ENCODE peak calls at places on chromosomes 5 and 9, in nine cellular contexts. One of them, this sample, is unnamed.
A peak's percentile ranks its signal among the peaks of the same experiment; 100 is the strongest.

GRCh38 chr5:17278931-17279330 is 61.5 kb downstream of the BASP1 start:
- DNase-seq in heart right ventricle: no peak
- DNase-seq in IMR-90: no peak
- DNase-seq in activated T-cell treated with anti-CD3 and anti-CD28 coated beads, Interleukin-2, amount 50 U/mL, for 24 hours: no peak
- DNase-seq in RKO: no peak
- DNase-seq in NCI-H774: no peak
- DNase-seq in GM03348: no peak
- DNase-seq in EL: no peak
- DNase-seq in GM04504: no peak
- DNase-seq in this sample: no peak

GRCh38 chr5:178115136-178115834 is 2.0 kb downstream of the N4BP3 start:
- DNase-seq in RKO: no peak
- DNase-seq in GM04504: no peak
- DNase-seq in IMR-90: no peak
- DNase-seq in heart right ventricle: no peak
- DNase-seq in GM03348: no peak
- DNase-seq in EL: no peak
- DNase-seq in activated T-cell treated with anti-CD3 and anti-CD28 coated beads, Interleukin-2, amount 50 U/mL, for 24 hours: peak; percentile 49
- DNase-seq in NCI-H774: no peak
- DNase-seq in this sample: no peak

GRCh38 chr5:171595801-171596231 is 176.4 kb downstream of the FGF18 start:
- DNase-seq in NCI-H774: no peak
- DNase-seq in GM03348: peak; percentile 36
- DNase-seq in activated T-cell treated with anti-CD3 and anti-CD28 coated beads, Interleukin-2, amount 50 U/mL, for 24 hours: no peak
- DNase-seq in heart right ventricle: no peak
- DNase-seq in RKO: peak; percentile 71
- DNase-seq in GM04504: no peak
- DNase-seq in EL: peak; percentile 87
- DNase-seq in IMR-90: peak; percentile 92
- DNase-seq in this sample: no peak

GRCh38 chr9:13688223-13688989 is 408.9 kb upstream of the MPDZ start:
- DNase-seq in heart right ventricle: no peak
- DNase-seq in EL: no peak
- DNase-seq in activated T-cell treated with anti-CD3 and anti-CD28 coated beads, Interleukin-2, amount 50 U/mL, for 24 hours: no peak
- DNase-seq in GM04504: no peak
- DNase-seq in GM03348: no peak
- DNase-seq in IMR-90: no peak
- DNase-seq in NCI-H774: no peak
- DNase-seq in RKO: no peak
- DNase-seq in this sample: peak; percentile 52

GRCh38 chr9:87433853-87434252 is 63.8 kb upstream of the DAPK1 start:
- DNase-seq in IMR-90: no peak
- DNase-seq in activated T-cell treated with anti-CD3 and anti-CD28 coated beads, Interleukin-2, amount 50 U/mL, for 24 hours: no peak
- DNase-seq in heart right ventricle: no peak
- DNase-seq in EL: no peak
- DNase-seq in NCI-H774: no peak
- DNase-seq in GM04504: no peak
- DNase-seq in RKO: no peak
- DNase-seq in GM03348: no peak
- DNase-seq in this sample: no peak

GRCh38 chr9:136621019-136621733 is 41.5 kb upstream of the EGFL7 start:
- DNase-seq in GM04504: no peak
- DNase-seq in RKO: no peak
- DNase-seq in NCI-H774: no peak
- DNase-seq in heart right ventricle: no peak
- DNase-seq in IMR-90: no peak
- DNase-seq in activated T-cell treated with anti-CD3 and anti-CD28 coated beads, Interleukin-2, amount 50 U/mL, for 24 hours: no peak
- DNase-seq in EL: no peak
- DNase-seq in GM03348: no peak
- DNase-seq in this sample: no peak

GRCh38 chr5:33321026-33321425 is 119.7 kb upstream of the TARS1 start:
- DNase-seq in IMR-90: peak; percentile 98
- DNase-seq in RKO: no peak
- DNase-seq in activated T-cell treated with anti-CD3 and anti-CD28 coated beads, Interleukin-2, amount 50 U/mL, for 24 hours: no peak
- DNase-seq in EL: peak; percentile 97
- DNase-seq in GM04504: peak; percentile 98
- DNase-seq in heart right ventricle: no peak
- DNase-seq in GM03348: peak; percentile 81
- DNase-seq in NCI-H774: no peak
- DNase-seq in this sample: no peak

GRCh38 chr9:87545858-87546257 is 48.2 kb downstream of the DAPK1 start:
- DNase-seq in GM04504: no peak
- DNase-seq in NCI-H774: no peak
- DNase-seq in activated T-cell treated with anti-CD3 and anti-CD28 coated beads, Interleukin-2, amount 50 U/mL, for 24 hours: no peak
- DNase-seq in GM03348: no peak
- DNase-seq in RKO: no peak
- DNase-seq in EL: peak; percentile 33
- DNase-seq in IMR-90: peak; percentile 2
- DNase-seq in heart right ventricle: no peak
- DNase-seq in this sample: no peak

GRCh38 chr5:65197899-65198776 is 283.6 kb downstream of the ADAMTS6 start:
- DNase-seq in IMR-90: no peak
- DNase-seq in EL: no peak
- DNase-seq in NCI-H774: no peak
- DNase-seq in heart right ventricle: no peak
- DNase-seq in activated T-cell treated with anti-CD3 and anti-CD28 coated beads, Interleukin-2, amount 50 U/mL, for 24 hours: no peak
- DNase-seq in RKO: no peak
- DNase-seq in GM04504: no peak
- DNase-seq in GM03348: no peak
- DNase-seq in this sample: no peak

GRCh38 chr5:122228728-122229392 is 83.2 kb upstream of the SNCAIP start:
- DNase-seq in GM04504: no peak
- DNase-seq in heart right ventricle: no peak
- DNase-seq in RKO: no peak
- DNase-seq in EL: no peak
- DNase-seq in IMR-90: no peak
- DNase-seq in NCI-H774: no peak
- DNase-seq in activated T-cell treated with anti-CD3 and anti-CD28 coated beads, Interleukin-2, amount 50 U/mL, for 24 hours: no peak
- DNase-seq in GM03348: no peak
- DNase-seq in this sample: no peak

GRCh38 chr9:17793713-17794622 is 215.1 kb downstream of the SH3GL2 start:
- DNase-seq in NCI-H774: no peak
- DNase-seq in activated T-cell treated with anti-CD3 and anti-CD28 coated beads, Interleukin-2, amount 50 U/mL, for 24 hours: no peak
- DNase-seq in IMR-90: no peak
- DNase-seq in GM04504: no peak
- DNase-seq in EL: peak; percentile 17
- DNase-seq in GM03348: peak; percentile 16
- DNase-seq in RKO: peak; percentile 71
- DNase-seq in heart right ventricle: no peak
- DNase-seq in this sample: no peak

GRCh38 chr9:72254881-72255545 is 105.8 kb downstream of the GDA start:
- DNase-seq in activated T-cell treated with anti-CD3 and anti-CD28 coated beads, Interleukin-2, amount 50 U/mL, for 24 hours: no peak
- DNase-seq in RKO: no peak
- DNase-seq in GM04504: no peak
- DNase-seq in heart right ventricle: no peak
- DNase-seq in EL: no peak
- DNase-seq in GM03348: no peak
- DNase-seq in NCI-H774: no peak
- DNase-seq in IMR-90: no peak
- DNase-seq in this sample: no peak

GRCh38 chr5:35436441-35437057 is 181.1 kb upstream of the SPEF2 start:
- DNase-seq in IMR-90: peak; percentile 22
- DNase-seq in NCI-H774: peak; percentile 72
- DNase-seq in RKO: peak; percentile 48
- DNase-seq in GM03348: peak; percentile 46
- DNase-seq in GM04504: peak; percentile 8
- DNase-seq in activated T-cell treated with anti-CD3 and anti-CD28 coated beads, Interleukin-2, amount 50 U/mL, for 24 hours: no peak
- DNase-seq in EL: peak; percentile 41
- DNase-seq in heart right ventricle: no peak
- DNase-seq in this sample: no peak

GRCh38 chr9:93681316-93682154 is 105.2 kb downstream of the PHF2 start:
- DNase-seq in GM04504: no peak
- DNase-seq in heart right ventricle: no peak
- DNase-seq in EL: no peak
- DNase-seq in activated T-cell treated with anti-CD3 and anti-CD28 coated beads, Interleukin-2, amount 50 U/mL, for 24 hours: peak; percentile 28
- DNase-seq in RKO: no peak
- DNase-seq in GM03348: no peak
- DNase-seq in NCI-H774: no peak
- DNase-seq in IMR-90: no peak
- DNase-seq in this sample: no peak

GRCh38 chr5:80481019-80481893 is 6.6 kb upstream of the FAM151B start:
- DNase-seq in activated T-cell treated with anti-CD3 and anti-CD28 coated beads, Interleukin-2, amount 50 U/mL, for 24 hours: no peak
- DNase-seq in GM03348: peak; percentile 70
- DNase-seq in GM04504: peak; percentile 30
- DNase-seq in RKO: peak; percentile 65
- DNase-seq in NCI-H774: peak; percentile 2
- DNase-seq in heart right ventricle: no peak
- DNase-seq in IMR-90: peak; percentile 60
- DNase-seq in EL: peak; percentile 62
- DNase-seq in this sample: no peak

GRCh38 chr9:4299006-4299795 is 667 bp downstream of the GLIS3 start:
- DNase-seq in GM03348: peak; percentile 67
- DNase-seq in EL: peak; percentile 66
- DNase-seq in IMR-90: peak; percentile 50
- DNase-seq in activated T-cell treated with anti-CD3 and anti-CD28 coated beads, Interleukin-2, amount 50 U/mL, for 24 hours: peak; percentile 67
- DNase-seq in GM04504: no peak
- DNase-seq in NCI-H774: no peak
- DNase-seq in heart right ventricle: peak; percentile 24
- DNase-seq in RKO: no peak
- DNase-seq in this sample: no peak

GRCh38 chr5:165242701-165243100 is 1737.3 kb downstream of the MAT2B start:
- DNase-seq in GM04504: no peak
- DNase-seq in IMR-90: no peak
- DNase-seq in activated T-cell treated with anti-CD3 and anti-CD28 coated beads, Interleukin-2, amount 50 U/mL, for 24 hours: no peak
- DNase-seq in GM03348: no peak
- DNase-seq in EL: no peak
- DNase-seq in RKO: no peak
- DNase-seq in heart right ventricle: no peak
- DNase-seq in NCI-H774: no peak
- DNase-seq in this sample: no peak

GRCh38 chr9:74499770-74500583 is 2.8 kb downstream of the RORB start:
- DNase-seq in NCI-H774: no peak
- DNase-seq in RKO: no peak
- DNase-seq in EL: no peak
- DNase-seq in GM04504: no peak
- DNase-seq in activated T-cell treated with anti-CD3 and anti-CD28 coated beads, Interleukin-2, amount 50 U/mL, for 24 hours: peak; percentile 30
- DNase-seq in GM03348: no peak
- DNase-seq in heart right ventricle: peak; percentile 4
- DNase-seq in IMR-90: no peak
- DNase-seq in this sample: no peak

GRCh38 chr5:29963956-29964355 is 1229.5 kb upstream of the CDH6 start:
- DNase-seq in GM04504: no peak
- DNase-seq in heart right ventricle: no peak
- DNase-seq in activated T-cell treated with anti-CD3 and anti-CD28 coated beads, Interleukin-2, amount 50 U/mL, for 24 hours: no peak
- DNase-seq in NCI-H774: no peak
- DNase-seq in EL: no peak
- DNase-seq in RKO: peak; percentile 20
- DNase-seq in IMR-90: no peak
- DNase-seq in GM03348: no peak
- DNase-seq in this sample: no peak

GRCh38 chr5:127343866-127344265 is 53.3 kb downstream of the MEGF10 start:
- DNase-seq in RKO: no peak
- DNase-seq in heart right ventricle: no peak
- DNase-seq in GM04504: no peak
- DNase-seq in activated T-cell treated with anti-CD3 and anti-CD28 coated beads, Interleukin-2, amount 50 U/mL, for 24 hours: no peak
- DNase-seq in IMR-90: no peak
- DNase-seq in EL: no peak
- DNase-seq in NCI-H774: no peak
- DNase-seq in GM03348: no peak
- DNase-seq in this sample: no peak

GRCh38 chr5:10320793-10321192 is 13.1 kb upstream of the CMBL start:
- DNase-seq in NCI-H774: no peak
- DNase-seq in GM04504: no peak
- DNase-seq in heart right ventricle: no peak
- DNase-seq in RKO: no peak
- DNase-seq in IMR-90: no peak
- DNase-seq in GM03348: no peak
- DNase-seq in activated T-cell treated with anti-CD3 and anti-CD28 coated beads, Interleukin-2, amount 50 U/mL, for 24 hours: no peak
- DNase-seq in EL: no peak
- DNase-seq in this sample: no peak

GRCh38 chr9:98081477-98082219 is 25.1 kb downstream of the NANS start:
- DNase-seq in RKO: peak; percentile 44
- DNase-seq in activated T-cell treated with anti-CD3 and anti-CD28 coated beads, Interleukin-2, amount 50 U/mL, for 24 hours: peak; percentile 48
- DNase-seq in heart right ventricle: no peak
- DNase-seq in NCI-H774: no peak
- DNase-seq in IMR-90: peak; percentile 50
- DNase-seq in EL: peak; percentile 75
- DNase-seq in GM03348: peak; percentile 54
- DNase-seq in GM04504: no peak
- DNase-seq in this sample: no peak

GRCh38 chr9:17760250-17760649 is 181.4 kb downstream of the SH3GL2 start:
- DNase-seq in activated T-cell treated with anti-CD3 and anti-CD28 coated beads, Interleukin-2, amount 50 U/mL, for 24 hours: no peak
- DNase-seq in GM04504: no peak
- DNase-seq in NCI-H774: no peak
- DNase-seq in heart right ventricle: no peak
- DNase-seq in IMR-90: no peak
- DNase-seq in GM03348: no peak
- DNase-seq in EL: no peak
- DNase-seq in RKO: no peak
- DNase-seq in this sample: no peak

GRCh38 chr5:6556089-6556801 is 76.6 kb downstream of the NSUN2 start:
- DNase-seq in heart right ventricle: no peak
- DNase-seq in GM04504: no peak
- DNase-seq in NCI-H774: no peak
- DNase-seq in EL: peak; percentile 31
- DNase-seq in RKO: no peak
- DNase-seq in GM03348: no peak
- DNase-seq in IMR-90: no peak
- DNase-seq in activated T-cell treated with anti-CD3 and anti-CD28 coated beads, Interleukin-2, amount 50 U/mL, for 24 hours: no peak
- DNase-seq in this sample: no peak

GRCh38 chr5:169641253-169641652 is 4.2 kb downstream of the DOCK2 start:
- DNase-seq in activated T-cell treated with anti-CD3 and anti-CD28 coated beads, Interleukin-2, amount 50 U/mL, for 24 hours: no peak
- DNase-seq in RKO: no peak
- DNase-seq in GM04504: peak; percentile 24
- DNase-seq in EL: no peak
- DNase-seq in heart right ventricle: no peak
- DNase-seq in NCI-H774: no peak
- DNase-seq in IMR-90: peak; percentile 36
- DNase-seq in GM03348: peak; percentile 36
- DNase-seq in this sample: no peak

GRCh38 chr9:92770005-92770995 is 5.7 kb upstream of the BICD2 start:
- DNase-seq in EL: no peak
- DNase-seq in activated T-cell treated with anti-CD3 and anti-CD28 coated beads, Interleukin-2, amount 50 U/mL, for 24 hours: no peak
- DNase-seq in GM04504: no peak
- DNase-seq in RKO: no peak
- DNase-seq in NCI-H774: no peak
- DNase-seq in GM03348: no peak
- DNase-seq in IMR-90: no peak
- DNase-seq in heart right ventricle: no peak
- DNase-seq in this sample: no peak

GRCh38 chr5:65742565-65743231 is 20.7 kb downstream of the NLN start:
- DNase-seq in NCI-H774: no peak
- DNase-seq in GM03348: peak; percentile 70
- DNase-seq in RKO: peak; percentile 89
- DNase-seq in heart right ventricle: no peak
- DNase-seq in IMR-90: peak; percentile 91
- DNase-seq in EL: peak; percentile 85
- DNase-seq in GM04504: peak; percentile 60
- DNase-seq in activated T-cell treated with anti-CD3 and anti-CD28 coated beads, Interleukin-2, amount 50 U/mL, for 24 hours: no peak
- DNase-seq in this sample: no peak

GRCh38 chr9:6512085-6512657 is 99.2 kb downstream of the UHRF2 start:
- DNase-seq in GM03348: peak; percentile 10
- DNase-seq in RKO: no peak
- DNase-seq in heart right ventricle: no peak
- DNase-seq in activated T-cell treated with anti-CD3 and anti-CD28 coated beads, Interleukin-2, amount 50 U/mL, for 24 hours: no peak
- DNase-seq in IMR-90: peak; percentile 36
- DNase-seq in NCI-H774: no peak
- DNase-seq in EL: no peak
- DNase-seq in GM04504: no peak
- DNase-seq in this sample: no peak

This sample was measured in iPS DF 19.7.